ENCODE peak calls at places on chromosomes 4 and X, in ten cellular contexts. One of them, this sample, is unnamed.

GRCh38 chrX:19775830-19776498 is 111.4 kb downstream of the SH3KBP1 start:
- DNase-seq in PC-3: no peak
- DNase-seq in right atrium auricular region: no peak
- DNase-seq in heart left ventricle: peak; percentile 17
- DNase-seq in body of pancreas: no peak
- DNase-seq in fibroblast of lung: no peak
- DNase-seq in MG63: no peak
- DNase-seq in colonic mucosa: no peak
- DNase-seq in A549: no peak
- DNase-seq in psoas muscle: no peak
- DNase-seq in this sample: no peak

GRCh38 chrX:69025802-69026301 is 139.4 kb downstream of the PJA1 start:
- DNase-seq in PC-3: peak; percentile 94
- DNase-seq in right atrium auricular region: no peak
- DNase-seq in heart left ventricle: no peak
- DNase-seq in body of pancreas: no peak
- DNase-seq in fibroblast of lung: peak; percentile 52
- DNase-seq in MG63: peak; percentile 91
- DNase-seq in colonic mucosa: no peak
- DNase-seq in A549: no peak
- DNase-seq in psoas muscle: no peak
- DNase-seq in this sample: peak; percentile 20

GRCh38 chr4:8830611-8831200 is 40.9 kb downstream of the HMX1 start:
- DNase-seq in PC-3: no peak
- DNase-seq in right atrium auricular region: no peak
- DNase-seq in heart left ventricle: no peak
- DNase-seq in body of pancreas: no peak
- DNase-seq in fibroblast of lung: no peak
- DNase-seq in MG63: no peak
- DNase-seq in colonic mucosa: peak; percentile 15
- DNase-seq in A549: no peak
- DNase-seq in psoas muscle: no peak
- DNase-seq in this sample: no peak

GRCh38 chr4:99645638-99646037 is 12.0 kb downstream of the C4orf54 start:
- DNase-seq in PC-3: no peak
- DNase-seq in right atrium auricular region: no peak
- DNase-seq in heart left ventricle: no peak
- DNase-seq in body of pancreas: no peak
- DNase-seq in fibroblast of lung: peak; percentile 9
- DNase-seq in MG63: no peak
- DNase-seq in colonic mucosa: no peak
- DNase-seq in A549: no peak
- DNase-seq in psoas muscle: no peak
- DNase-seq in this sample: no peak

GRCh38 chrX:10397349-10397748 is 223.0 kb downstream of the MID1 start:
- DNase-seq in PC-3: no peak
- DNase-seq in right atrium auricular region: no peak
- DNase-seq in heart left ventricle: no peak
- DNase-seq in body of pancreas: no peak
- DNase-seq in fibroblast of lung: no peak
- DNase-seq in MG63: no peak
- DNase-seq in colonic mucosa: no peak
- DNase-seq in A549: no peak
- DNase-seq in psoas muscle: no peak
- DNase-seq in this sample: no peak

GRCh38 chr4:109494538-109494937 is 60.9 kb downstream of the SEC24B start:
- DNase-seq in PC-3: no peak
- DNase-seq in right atrium auricular region: no peak
- DNase-seq in heart left ventricle: peak; percentile 24
- DNase-seq in body of pancreas: no peak
- DNase-seq in fibroblast of lung: no peak
- DNase-seq in MG63: no peak
- DNase-seq in colonic mucosa: no peak
- DNase-seq in A549: no peak
- DNase-seq in psoas muscle: no peak
- DNase-seq in this sample: no peak

GRCh38 chr4:26878729-26879415 is 18.2 kb downstream of the STIM2 start:
- DNase-seq in PC-3: peak; percentile 51
- DNase-seq in right atrium auricular region: no peak
- DNase-seq in heart left ventricle: no peak
- DNase-seq in body of pancreas: no peak
- DNase-seq in fibroblast of lung: no peak
- DNase-seq in MG63: no peak
- DNase-seq in colonic mucosa: no peak
- DNase-seq in A549: no peak
- DNase-seq in psoas muscle: no peak
- DNase-seq in this sample: peak; percentile 24

GRCh38 chrX:12548746-12549145 is 242.5 kb upstream of the PRPS2 start:
- DNase-seq in PC-3: peak; percentile 62
- DNase-seq in right atrium auricular region: no peak
- DNase-seq in heart left ventricle: no peak
- DNase-seq in body of pancreas: no peak
- DNase-seq in fibroblast of lung: peak; percentile 11
- DNase-seq in MG63: no peak
- DNase-seq in colonic mucosa: no peak
- DNase-seq in A549: no peak
- DNase-seq in psoas muscle: no peak
- DNase-seq in this sample: peak; percentile 34

GRCh38 chr4:78923459-78924312 is 15.6 kb downstream of the PAQR3 start:
- DNase-seq in PC-3: no peak
- DNase-seq in right atrium auricular region: no peak
- DNase-seq in heart left ventricle: no peak
- DNase-seq in body of pancreas: no peak
- DNase-seq in fibroblast of lung: no peak
- DNase-seq in MG63: no peak
- DNase-seq in colonic mucosa: no peak
- DNase-seq in A549: no peak
- DNase-seq in psoas muscle: no peak
- DNase-seq in this sample: peak; percentile 4

GRCh38 chrX:69320116-69320515 is 154.9 kb upstream of the PJA1 start:
- DNase-seq in PC-3: no peak
- DNase-seq in right atrium auricular region: no peak
- DNase-seq in heart left ventricle: no peak
- DNase-seq in body of pancreas: no peak
- DNase-seq in fibroblast of lung: no peak
- DNase-seq in MG63: no peak
- DNase-seq in colonic mucosa: peak; percentile 6
- DNase-seq in A549: no peak
- DNase-seq in psoas muscle: no peak
- DNase-seq in this sample: no peak

GRCh38 chrX:151082077-151082948 is 94.1 kb upstream of the GPR50 start:
- DNase-seq in PC-3: peak; percentile 66
- DNase-seq in right atrium auricular region: peak; percentile 72
- DNase-seq in heart left ventricle: peak; percentile 38
- DNase-seq in body of pancreas: peak; percentile 58
- DNase-seq in fibroblast of lung: peak; percentile 35
- DNase-seq in MG63: peak; percentile 48
- DNase-seq in colonic mucosa: peak; percentile 46
- DNase-seq in A549: peak; percentile 56
- DNase-seq in psoas muscle: peak; percentile 76
- DNase-seq in this sample: peak; percentile 76

GRCh38 chr4:20260821-20261220 is 9.1 kb downstream of the SLIT2 start:
- DNase-seq in PC-3: no peak
- DNase-seq in right atrium auricular region: no peak
- DNase-seq in heart left ventricle: no peak
- DNase-seq in body of pancreas: no peak
- DNase-seq in fibroblast of lung: no peak
- DNase-seq in MG63: no peak
- DNase-seq in colonic mucosa: no peak
- DNase-seq in A549: no peak
- DNase-seq in psoas muscle: no peak
- DNase-seq in this sample: no peak

GRCh38 chr4:82423245-82424054 is 6.8 kb downstream of the HNRNPDL start:
- DNase-seq in PC-3: peak; percentile 87
- DNase-seq in right atrium auricular region: no peak
- DNase-seq in heart left ventricle: no peak
- DNase-seq in body of pancreas: no peak
- DNase-seq in fibroblast of lung: no peak
- DNase-seq in MG63: no peak
- DNase-seq in colonic mucosa: no peak
- DNase-seq in A549: no peak
- DNase-seq in psoas muscle: no peak
- DNase-seq in this sample: peak; percentile 27

GRCh38 chr4:83929550-83929949 is 393.6 kb downstream of the GPAT3 start:
- DNase-seq in PC-3: peak; percentile 45
- DNase-seq in right atrium auricular region: no peak
- DNase-seq in heart left ventricle: no peak
- DNase-seq in body of pancreas: no peak
- DNase-seq in fibroblast of lung: no peak
- DNase-seq in MG63: no peak
- DNase-seq in colonic mucosa: no peak
- DNase-seq in A549: no peak
- DNase-seq in psoas muscle: no peak
- DNase-seq in this sample: no peak

GRCh38 chr4:7968262-7968896 is 28.7 kb upstream of the AFAP1 start:
- DNase-seq in PC-3: no peak
- DNase-seq in right atrium auricular region: no peak
- DNase-seq in heart left ventricle: no peak
- DNase-seq in body of pancreas: no peak
- DNase-seq in fibroblast of lung: no peak
- DNase-seq in MG63: no peak
- DNase-seq in colonic mucosa: no peak
- DNase-seq in A549: no peak
- DNase-seq in psoas muscle: peak; percentile 38
- DNase-seq in this sample: no peak

DNA sequence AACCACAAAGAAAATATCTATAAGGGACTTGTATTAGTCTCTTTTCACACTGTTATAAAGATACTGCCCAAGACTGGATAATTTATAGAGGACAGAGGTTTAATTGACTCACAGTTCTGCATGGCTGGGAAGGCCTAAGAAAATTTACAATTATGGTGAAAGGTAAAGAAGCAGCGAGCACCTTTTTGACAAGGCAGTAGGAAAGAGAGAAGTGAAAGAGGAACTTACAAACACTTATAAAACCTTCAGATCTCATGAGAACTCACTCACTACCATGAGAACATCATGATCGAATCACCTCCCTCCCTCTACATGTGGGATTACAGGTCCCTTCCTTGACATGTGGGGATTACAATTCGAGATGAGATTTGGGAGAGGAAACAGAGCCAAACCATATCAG is 856.0 kb downstream of the TRAM1L1 start:
- DNase-seq in PC-3: no peak
- DNase-seq in right atrium auricular region: no peak
- DNase-seq in heart left ventricle: no peak
- DNase-seq in body of pancreas: no peak
- DNase-seq in fibroblast of lung: no peak
- DNase-seq in MG63: no peak
- DNase-seq in colonic mucosa: no peak
- DNase-seq in A549: no peak
- DNase-seq in psoas muscle: no peak
- DNase-seq in this sample: no peak
- H3K9me3 ChIP-seq in PC-3: no peaks in the 10 kb centered on the region
- H3K9me3 ChIP-seq in right atrium auricular region: no peaks in the 10 kb centered on the region
- H3K9me3 ChIP-seq in heart left ventricle: peaks cover 2% of the 10 kb centered on the region
- H3K9me3 ChIP-seq in body of pancreas: no peaks in the 10 kb centered on the region
- H3K9me3 ChIP-seq in fibroblast of lung: no peaks in the 10 kb centered on the region
- H3K9me3 ChIP-seq in MG63: no peaks in the 10 kb centered on the region
- H3K9me3 ChIP-seq in colonic mucosa: no peaks in the 10 kb centered on the region
- H3K9me3 ChIP-seq in A549: no peaks in the 10 kb centered on the region
- H3K9me3 ChIP-seq in psoas muscle: no peaks in the 10 kb centered on the region
- H3K9me3 ChIP-seq in this sample: no peaks in the 10 kb centered on the region

GRCh38 chr4:183380901-183381300 is 58.7 kb upstream of the CLDN24 start:
- DNase-seq in PC-3: no peak
- DNase-seq in right atrium auricular region: no peak
- DNase-seq in heart left ventricle: no peak
- DNase-seq in body of pancreas: no peak
- DNase-seq in fibroblast of lung: no peak
- DNase-seq in MG63: no peak
- DNase-seq in colonic mucosa: no peak
- DNase-seq in A549: no peak
- DNase-seq in psoas muscle: no peak
- DNase-seq in this sample: no peak
- H3K9me3 ChIP-seq in PC-3: no peaks in the 10 kb centered on the region
- H3K9me3 ChIP-seq in right atrium auricular region: peaks cover 9% of the 10 kb centered on the region
- H3K9me3 ChIP-seq in heart left ventricle: peaks cover 6% of the 10 kb centered on the region
- H3K9me3 ChIP-seq in body of pancreas: no peaks in the 10 kb centered on the region
- H3K9me3 ChIP-seq in fibroblast of lung: no peaks in the 10 kb centered on the region
- H3K9me3 ChIP-seq in MG63: no peaks in the 10 kb centered on the region
- H3K9me3 ChIP-seq in colonic mucosa: no peaks in the 10 kb centered on the region
- H3K9me3 ChIP-seq in A549: no peaks in the 10 kb centered on the region
- H3K9me3 ChIP-seq in psoas muscle: no peaks in the 10 kb centered on the region
- H3K9me3 ChIP-seq in this sample: peaks cover 37% of the 10 kb centered on the region

DNA sequence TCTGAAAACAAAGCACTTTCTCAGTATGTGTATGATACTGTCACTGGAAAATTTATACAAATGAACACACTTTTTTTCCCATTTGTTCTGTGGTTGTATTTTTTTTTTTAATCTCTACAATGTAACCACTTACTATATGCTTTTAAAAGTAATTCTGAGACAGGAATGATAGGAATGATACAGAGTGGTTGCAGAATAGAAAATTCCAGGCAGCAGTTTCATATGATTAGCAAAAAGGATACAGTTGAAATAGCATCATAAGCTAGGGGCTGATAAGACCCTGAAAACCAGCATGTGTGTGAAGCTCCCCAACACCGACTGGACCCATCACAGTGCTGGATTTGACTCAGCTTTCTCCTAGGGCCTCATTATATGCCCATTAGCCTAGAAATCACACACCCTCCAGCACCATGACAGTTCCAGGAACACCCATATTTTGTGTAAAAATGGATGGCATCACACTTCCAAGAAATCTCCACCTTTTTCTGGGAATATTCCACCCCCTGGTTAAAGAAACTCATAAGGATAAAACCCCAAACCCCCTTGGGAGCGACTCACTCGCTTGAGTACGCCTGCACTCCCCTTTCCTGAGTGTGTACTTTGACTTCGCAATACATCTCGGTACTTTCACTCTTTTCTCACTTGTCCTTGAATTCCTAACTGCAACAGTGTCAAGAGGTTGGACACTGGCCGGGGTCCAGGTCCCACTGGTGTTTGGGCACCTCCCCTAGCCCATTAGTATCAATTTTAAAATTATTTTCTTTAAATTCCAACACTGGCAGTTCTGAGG is 77.4 kb upstream of the AGA start:
- DNase-seq in PC-3: no peak
- DNase-seq in right atrium auricular region: no peak
- DNase-seq in heart left ventricle: no peak
- DNase-seq in body of pancreas: no peak
- DNase-seq in fibroblast of lung: no peak
- DNase-seq in MG63: no peak
- DNase-seq in colonic mucosa: no peak
- DNase-seq in A549: no peak
- DNase-seq in psoas muscle: no peak
- DNase-seq in this sample: peak; percentile 51
- H3K9me3 ChIP-seq in PC-3: no peaks in the 10 kb centered on the region
- H3K9me3 ChIP-seq in right atrium auricular region: no peaks in the 10 kb centered on the region
- H3K9me3 ChIP-seq in heart left ventricle: no peaks in the 10 kb centered on the region
- H3K9me3 ChIP-seq in body of pancreas: no peaks in the 10 kb centered on the region
- H3K9me3 ChIP-seq in fibroblast of lung: no peaks in the 10 kb centered on the region
- H3K9me3 ChIP-seq in MG63: no peaks in the 10 kb centered on the region
- H3K9me3 ChIP-seq in colonic mucosa: no peaks in the 10 kb centered on the region
- H3K9me3 ChIP-seq in A549: no peaks in the 10 kb centered on the region
- H3K9me3 ChIP-seq in psoas muscle: peaks cover 3% of the 10 kb centered on the region
- H3K9me3 ChIP-seq in this sample: no peaks in the 10 kb centered on the region

DNA sequence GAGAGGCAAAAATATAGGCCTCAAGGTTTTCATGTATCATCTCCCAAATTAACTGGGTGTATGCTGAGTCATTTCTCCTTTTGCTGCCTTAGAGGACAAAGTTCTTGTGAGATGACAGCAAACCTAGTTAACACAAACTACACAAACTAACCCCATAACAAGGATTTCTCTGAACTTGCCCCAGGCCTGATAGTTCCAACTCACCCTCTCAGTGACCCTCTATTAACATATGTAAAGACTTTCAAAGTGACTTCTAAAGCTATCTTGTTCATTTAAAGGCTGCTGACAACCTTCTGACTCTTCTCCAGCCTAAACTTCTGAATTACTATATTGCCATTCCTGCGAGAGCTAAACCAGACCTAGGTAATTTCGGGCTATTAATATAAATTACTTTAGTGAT is 43.2 kb upstream of the CCDC149 start:
- DNase-seq in PC-3: no peak
- DNase-seq in right atrium auricular region: no peak
- DNase-seq in heart left ventricle: no peak
- DNase-seq in body of pancreas: no peak
- DNase-seq in fibroblast of lung: no peak
- DNase-seq in MG63: no peak
- DNase-seq in colonic mucosa: no peak
- DNase-seq in A549: no peak
- DNase-seq in psoas muscle: no peak
- DNase-seq in this sample: no peak
- H3K9me3 ChIP-seq in PC-3: no peaks in the 10 kb centered on the region
- H3K9me3 ChIP-seq in right atrium auricular region: peaks cover 11% of the 10 kb centered on the region
- H3K9me3 ChIP-seq in heart left ventricle: peaks cover 7% of the 10 kb centered on the region
- H3K9me3 ChIP-seq in body of pancreas: no peaks in the 10 kb centered on the region
- H3K9me3 ChIP-seq in fibroblast of lung: no peaks in the 10 kb centered on the region
- H3K9me3 ChIP-seq in MG63: no peaks in the 10 kb centered on the region
- H3K9me3 ChIP-seq in colonic mucosa: no peaks in the 10 kb centered on the region
- H3K9me3 ChIP-seq in A549: no peaks in the 10 kb centered on the region
- H3K9me3 ChIP-seq in psoas muscle: no peaks in the 10 kb centered on the region
- H3K9me3 ChIP-seq in this sample: peaks cover 8% of the 10 kb centered on the region

This sample was measured in adipocyte.